ENCODE peak calls at places on chromosome 5, in eight cellular contexts. A, I, H, V, J, N, G and Z are unnamed samples.

GRCh38 chr5:149108651-149109280 is 32.5 kb upstream of the ABLIM3 start:
- DNase-seq in J (no peak), H (no peak), V (no peak), G (no peak), I (peak; percentile 52), N (no peak), A (no peak), Z (no peak)

GRCh38 chr5:54296386-54296785 is 14.0 kb downstream of the ARL15 start:
- DNase-seq in N (no peak), J (peak; percentile 55), I (no peak), G (peak; percentile 65), A (no peak), V (peak; percentile 68), H (no peak), Z (no peak)

GRCh38 chr5:41772071-41772470 is 98.2 kb downstream of the OXCT1 start:
- DNase-seq in I (no peak), N (no peak), V (no peak), J (no peak), H (no peak), A (no peak), G (no peak), Z (no peak)

GRCh38 chr5:76391014-76391413 is 12.1 kb upstream of the IQGAP2 start:
- DNase-seq in A (no peak), G (no peak), I (no peak), N (no peak), J (no peak), H (no peak), V (no peak), Z (no peak)

GRCh38 chr5:109848130-109848529 is 158.4 kb downstream of the MAN2A1 start:
- DNase-seq in H (no peak), I (no peak), V (no peak), J (no peak), N (no peak), G (no peak), A (no peak), Z (no peak)

GRCh38 chr5:78912085-78912771 is 72.9 kb downstream of the ARSB start:
- DNase-seq in V (no peak), J (no peak), N (no peak), A (no peak), G (no peak), H (no peak), I (peak; percentile 52), Z (no peak)

GRCh38 chr5:54455413-54456157 is at the start of gene HSPB3:
- DNase-seq in G (no peak), A (no peak), N (peak; percentile 34), V (peak; percentile 22), I (peak; percentile 87), H (no peak), J (no peak), Z (peak; percentile 28)

GRCh38 chr5:172133359-172134029 is 54.5 kb downstream of the STK10 start:
- DNase-seq in V (no peak), J (no peak), H (no peak), I (peak; percentile 96), N (no peak), G (peak; percentile 73), A (peak; percentile 64), Z (no peak)

GRCh38 chr5:138438724-138439536 is at the start of gene REEP2:
- DNase-seq in G (peak; percentile 79), A (no peak), N (peak; percentile 41), J (no peak), H (peak; percentile 62), I (peak; percentile 57), V (peak; percentile 25), Z (no peak)

GRCh38 chr5:31537856-31538255 is 5.8 kb downstream of the C5orf22 start:
- DNase-seq in I (peak; percentile 24), J (no peak), G (no peak), H (no peak), N (no peak), A (no peak), V (no peak), Z (no peak)

GRCh38 chr5:41773799-41774198 is 96.4 kb downstream of the OXCT1 start:
- DNase-seq in I (no peak), V (no peak), H (no peak), J (no peak), N (no peak), G (no peak), A (no peak), Z (no peak)

GRCh38 chr5:53013857-53014256 is 24.7 kb downstream of the ITGA2 start:
- DNase-seq in I (no peak), V (no peak), G (no peak), N (no peak), H (no peak), A (no peak), J (no peak), Z (no peak)

GRCh38 chr5:141753971-141754713 is 72.1 kb upstream of the ARAP3 start:
- DNase-seq in J (no peak), G (no peak), A (peak; percentile 62), I (peak; percentile 30), H (peak; percentile 41), N (no peak), V (no peak), Z (no peak)

GRCh38 chr5:118919016-118919415 is 69.3 kb downstream of the DTWD2 start:
- DNase-seq in V (no peak), A (no peak), H (no peak), I (no peak), G (no peak), N (no peak), J (no peak), Z (no peak)

GRCh38 chr5:151719228-151719861 is 32.6 kb upstream of the SPARC start:
- DNase-seq in N (peak; percentile 25), I (peak; percentile 40), J (no peak), G (no peak), H (no peak), A (peak; percentile 81), V (peak; percentile 44), Z (no peak)

GRCh38 chr5:50301756-50302155 is 139.3 kb downstream of the EMB start:
- DNase-seq in J (no peak), V (no peak), H (no peak), I (no peak), G (no peak), N (no peak), A (no peak), Z (no peak)

GRCh38 chr5:50300878-50301277 is 140.2 kb downstream of the EMB start:
- DNase-seq in N (no peak), I (no peak), J (no peak), H (no peak), G (no peak), V (no peak), A (no peak), Z (no peak)

GRCh38 chr5:50299896-50300295 is 141.2 kb downstream of the EMB start:
- DNase-seq in H (no peak), N (no peak), G (no peak), V (no peak), A (no peak), J (no peak), I (no peak), Z (no peak)

GRCh38 chr5:50302815-50303490 is 138.1 kb downstream of the EMB start:
- DNase-seq in H (peak; percentile 15), V (no peak), A (no peak), G (no peak), I (peak; percentile 62), J (no peak), N (no peak), Z (no peak)
- H3K27ac ChIP-seq in H (peak overlapping the region; percentile 62), V (no peak overlapping the region), A (no peak overlapping the region), G (no peak overlapping the region), I (no peak overlapping the region), J (no peak overlapping the region), N (no peak overlapping the region), Z (no peak overlapping the region)

DNA sequence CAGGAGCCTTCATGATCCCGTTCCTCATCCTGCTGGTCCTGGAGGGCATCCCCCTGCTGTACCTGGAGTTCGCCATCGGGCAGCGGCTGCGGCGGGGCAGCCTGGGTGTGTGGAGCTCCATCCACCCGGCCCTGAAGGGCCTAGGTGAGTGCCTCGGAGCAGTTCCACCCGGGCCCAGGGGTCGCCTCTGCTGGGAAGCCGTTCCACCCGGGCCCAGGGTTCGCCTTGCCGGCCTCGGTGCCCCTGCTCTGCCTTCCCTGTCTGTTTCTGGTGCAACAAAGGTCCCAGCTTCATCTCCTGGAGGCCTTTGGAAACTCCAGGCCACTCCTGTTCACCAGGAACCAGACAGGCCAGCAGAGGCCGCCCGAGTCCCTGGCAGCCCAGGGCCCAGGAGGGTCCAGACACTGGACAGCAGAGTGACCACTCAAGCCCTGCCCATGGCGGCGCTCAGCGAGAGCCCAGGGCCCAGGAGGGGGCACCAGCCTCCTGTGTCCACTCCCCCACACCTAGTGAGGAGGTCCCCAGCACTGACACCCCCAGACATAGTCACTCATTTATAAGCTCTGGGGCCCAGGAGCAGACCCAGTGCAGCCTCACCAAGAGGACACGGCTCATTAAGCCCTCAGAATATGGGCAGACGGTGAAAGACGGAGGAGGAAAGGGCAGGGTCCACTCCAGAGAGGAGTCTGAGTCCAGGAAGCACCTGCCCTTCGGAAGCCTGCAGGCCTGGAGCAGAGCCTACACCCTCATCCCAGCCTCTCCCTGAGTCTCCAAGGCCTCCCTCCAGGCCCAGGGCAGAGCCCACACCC is 7.6 kb downstream of the SLC6A19 start:
- DNase-seq in A (no peak), V (peak; percentile 26), H (peak; percentile 59), I (peak; percentile 2), J (no peak), G (no peak), N (peak; percentile 12), Z (no peak)
- TF ChIP-seq CTCF in A (no peak), V (peak; percentile 38), H (peak; percentile 63), I (peak; percentile 39), J (no peak), G (peak; percentile 23), N (peak; percentile 36), Z (no peak)

DNA sequence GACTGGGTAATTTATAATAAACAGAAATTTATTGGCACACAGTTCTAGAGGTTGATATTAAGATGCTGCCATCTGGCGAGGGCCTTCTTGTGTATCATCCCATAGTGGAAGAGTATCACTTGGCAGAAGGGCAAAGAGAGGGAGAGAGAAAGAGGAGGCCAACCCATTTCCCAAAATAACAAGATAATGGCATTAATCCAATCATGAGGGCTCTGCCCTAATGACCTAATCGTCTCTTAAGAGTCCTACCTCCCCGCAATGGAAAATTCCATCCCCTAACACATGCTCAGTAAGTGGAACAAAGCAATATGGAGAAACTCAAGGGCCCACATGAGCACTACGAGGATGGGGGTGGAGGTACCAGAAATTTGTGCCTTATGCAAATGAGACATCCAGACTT is 17.6 kb upstream of the VDAC1 start:
- DNase-seq in A (no peak), G (no peak), V (no peak), H (no peak), I (no peak), N (no peak), J (no peak), Z (no peak)
- H3K27ac ChIP-seq in A (no peak overlapping the region), G (no peak overlapping the region), V (no peak overlapping the region), H (no peak overlapping the region), I (no peak overlapping the region), N (no peak overlapping the region), J (no peak overlapping the region), Z (no peak overlapping the region)

DNA sequence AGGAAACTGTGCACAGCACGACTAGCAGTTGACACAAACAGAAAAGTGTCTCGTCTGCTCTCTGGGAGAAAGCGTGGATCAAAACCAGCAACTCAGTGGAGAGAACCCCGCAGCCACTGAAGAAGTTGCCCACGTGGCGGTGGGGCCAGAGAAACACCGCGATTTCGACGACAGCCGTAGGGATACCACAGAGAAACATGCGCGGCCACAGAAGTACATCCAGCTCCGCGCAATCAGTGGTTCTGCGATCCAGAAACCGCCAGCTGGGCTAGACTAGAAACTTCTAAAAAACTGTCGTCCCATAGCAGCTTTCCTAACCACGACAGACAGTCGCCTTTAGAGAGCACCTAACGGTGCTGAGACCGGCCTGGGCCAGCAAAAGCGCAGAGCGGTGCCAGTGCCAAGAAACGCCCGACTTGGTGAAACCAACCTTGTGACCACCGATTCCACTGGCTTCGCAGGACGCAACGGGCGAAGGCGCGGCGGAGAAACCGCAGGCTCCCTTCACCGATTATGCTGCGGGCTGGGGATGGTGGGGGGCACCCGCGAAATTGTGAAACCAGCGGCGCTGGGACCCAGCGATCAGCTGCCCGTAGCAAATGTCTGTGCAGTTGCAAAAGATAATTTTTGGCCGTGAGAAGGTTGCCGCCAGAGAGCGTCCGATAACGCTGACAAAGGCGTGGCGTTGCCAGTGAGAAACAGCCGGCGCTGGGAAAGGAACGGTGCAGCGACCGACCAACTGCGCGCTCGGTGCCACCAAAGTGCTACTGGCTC is 2.7 kb upstream of the ANXA2R start:
- DNase-seq in G (peak; percentile 82), J (no peak), H (no peak), N (peak; percentile 74), V (peak; percentile 69), A (peak; percentile 82), I (peak; percentile 80), Z (peak; percentile 73)
- TF ChIP-seq CTCF in G (no peak), J (no peak), H (peak; percentile 37), N (peak; percentile 18), V (no peak), A (no peak), I (peak; percentile 14), Z (peak; percentile 5)